ENCODE peak calls at places on chromosomes 12 and 14, in ten cellular contexts. I is Ammon's horn; O is NCI-H460; E is dorsolateral prefrontal cortex; C is fibroblast of lung; X is stimulated activated CD8-positive, alpha-beta memory T cell treated with anti-CD3 and anti-CD28 coated beads, Interleukin-2, amount 100 ng/mL, for 48 hours; V is tibial nerve; Y is left ventricle myocardium superior; Z is GOT3; H is germinal center. Q is an unnamed sample.

GRCh38 chr14:90976076-90976475 is 84.4 kb downstream of the RPS6KA5 start:
- DNase-seq in I (no peak), O (no peak), E (no peak), C (no peak), X (no peak), V (no peak), Y (no peak), Z (no peak), H (no peak), Q (no peak)

GRCh38 chr12:125381373-125381772 is 316.1 kb downstream of the AACS start:
- DNase-seq in I (no peak), O (no peak), E (no peak), C (no peak), X (no peak), V (no peak), Y (no peak), Z (no peak), H (no peak), Q (no peak)

GRCh38 chr12:68609955-68610434 is 704 bp upstream of the RAP1B start:
- DNase-seq in I (peak; percentile 15), O (no peak), E (no peak), C (peak; percentile 54), X (no peak), V (no peak), Y (no peak), Z (no peak), H (no peak), Q (peak; percentile 32)

GRCh38 chr14:75144944-75145343 is 18.1 kb upstream of the NEK9 start:
- DNase-seq in I (peak; percentile 61), O (no peak), E (no peak), C (no peak), X (no peak), V (no peak), Y (no peak), Z (no peak), H (no peak), Q (no peak)

GRCh38 chr14:92463141-92463540 is 50.4 kb upstream of the RIN3 start:
- DNase-seq in I (no peak), O (no peak), E (no peak), C (no peak), X (no peak), V (no peak), Y (no peak), Z (no peak), H (no peak), Q (no peak)

GRCh38 chr12:66813137-66813867 is 134.4 kb upstream of the GRIP1 start:
- DNase-seq in I (no peak), O (no peak), E (no peak), C (no peak), X (no peak), V (no peak), Y (no peak), Z (no peak), H (no peak), Q (no peak)

GRCh38 chr14:95829321-95829720 is 47.3 kb upstream of the TUNAR start:
- DNase-seq in I (no peak), O (no peak), E (no peak), C (no peak), X (no peak), V (no peak), Y (no peak), Z (no peak), H (no peak), Q (no peak)

GRCh38 chr12:109033239-109034196 is 12.7 kb upstream of the SVOP start:
- DNase-seq in I (no peak), O (no peak), E (no peak), C (no peak), X (no peak), V (no peak), Y (no peak), Z (no peak), H (no peak), Q (no peak)

GRCh38 chr12:122845865-122846621 is 10.8 kb downstream of the HIP1R start:
- DNase-seq in I (no peak), O (no peak), E (no peak), C (no peak), X (no peak), V (no peak), Y (no peak), Z (no peak), H (no peak), Q (no peak)

GRCh38 chr12:132275110-132275531 is 54.3 kb downstream of the GALNT9 start:
- DNase-seq in I (peak; percentile 58), O (peak; percentile 66), E (peak; percentile 70), C (peak; percentile 39), X (no peak), V (no peak), Y (peak; percentile 31), Z (peak; percentile 35), H (no peak), Q (peak; percentile 95)